ENCODE peak calls at places on chromosomes 1 and 21, in six cellular contexts. K is astrocyte of the spinal cord, J is A549, X is HFF-Myc, A is fibroblast of mammary gland, E is OCI-LY7. M is an unnamed sample.

GRCh38 chr1:220151454-220151853 is 57.5 kb downstream of the IARS2 start:
- DNase-seq in K (peak), J (no peak), X (no peak), A (peak), E (no peak), M (peak)

GRCh38 chr1:41456847-41457540 is 27.5 kb downstream of the EDN2 start:
- DNase-seq in K (no peak), J (no peak), X (no peak), A (no peak), E (no peak), M (peak)

GRCh38 chr1:214547747-214548146 is 3.7 kb downstream of the PTPN14 start:
- DNase-seq in K (no peak), J (no peak), X (no peak), A (no peak), E (no peak), M (no peak)

GRCh38 chr21:42913461-42913860 is 12.0 kb downstream of the ERVH48-1 start:
- DNase-seq in K (no peak), J (no peak), X (no peak), A (peak), E (no peak), M (peak)

GRCh38 chr1:21290546-21290944 is 282 bp upstream of the ECE1 start:
- DNase-seq in K (no peak), J (no peak), X (no peak), A (no peak), E (peak), M (no peak)

GRCh38 chr1:6967431-6968079 is 182.3 kb downstream of the CAMTA1 start:
- DNase-seq in K (no peak), J (no peak), X (no peak), A (peak), E (peak), M (peak)

GRCh38 chr1:109631513-109632260 is 12.1 kb downstream of the AMPD2 start:
- DNase-seq in K (no peak), J (no peak), X (no peak), A (no peak), E (no peak), M (no peak)

GRCh38 chr1:61502011-61502410 is 222.9 kb downstream of the TM2D1 start:
- DNase-seq in K (no peak), J (no peak), X (no peak), A (no peak), E (no peak), M (no peak)

GRCh38 chr1:93631626-93632365 is 49.8 kb downstream of the BCAR3 start:
- DNase-seq in K (no peak), J (peak), X (no peak), A (peak), E (peak), M (no peak)

GRCh38 chr1:85022700-85023099 is 25.6 kb downstream of the MCOLN3 start:
- DNase-seq in K (no peak), J (no peak), X (no peak), A (no peak), E (no peak), M (no peak)

GRCh38 chr1:231183875-231184590 is 22.2 kb downstream of the TRIM67 start:
- DNase-seq in K (no peak), J (no peak), X (no peak), A (no peak), E (no peak), M (no peak)

GRCh38 chr1:24383381-24383940 is 30.1 kb downstream of the STPG1 start:
- DNase-seq in K (no peak), J (no peak), X (no peak), A (no peak), E (no peak), M (peak)

GRCh38 chr1:61109158-61109557 is 26.8 kb downstream of the NFIA start:
- DNase-seq in K (no peak), J (no peak), X (no peak), A (no peak), E (no peak), M (no peak)

GRCh38 chr1:84719477-84720274 is 29.4 kb upstream of the SSX2IP start:
- DNase-seq in K (no peak), J (no peak), X (no peak), A (no peak), E (no peak), M (peak)

GRCh38 chr1:160219062-160219929 is 14.1 kb downstream of the PEA15 start:
- DNase-seq in K (peak), J (peak), X (peak), A (peak), E (no peak), M (peak)

GRCh38 chr1:13600762-13601483 is 17.3 kb downstream of the PDPN start:
- DNase-seq in K (no peak), J (no peak), X (no peak), A (no peak), E (no peak), M (no peak)

GRCh38 chr1:54791880-54792522 is 9.1 kb downstream of the TTC22 start:
- DNase-seq in K (peak), J (peak), X (peak), A (peak), E (peak), M (no peak)

GRCh38 chr1:33244143-33244808 is 12.0 kb upstream of the ZNF362 start:
- DNase-seq in K (peak), J (no peak), X (no peak), A (no peak), E (no peak), M (peak)

GRCh38 chr21:34129971-34130597 is 56.7 kb downstream of the MRPS6 start:
- DNase-seq in K (no peak), J (no peak), X (no peak), A (peak), E (peak), M (peak)

GRCh38 chr1:164728719-164729118 is 169.7 kb downstream of the PBX1 start:
- DNase-seq in K (peak), J (no peak), X (no peak), A (peak), E (no peak), M (peak)

GRCh38 chr1:83818916-83819315 is 180.0 kb downstream of the TTLL7 start:
- DNase-seq in K (no peak), J (peak), X (no peak), A (peak), E (no peak), M (peak)

GRCh38 chr1:151934048-151934493 is 24.8 kb upstream of the THEM4 start:
- DNase-seq in K (peak), J (peak), X (no peak), A (peak), E (peak), M (peak)

GRCh38 chr1:201528631-201529260 is 10.2 kb upstream of the NAV1 start:
- DNase-seq in K (no peak), J (peak), X (no peak), A (peak), E (no peak), M (peak)

GRCh38 chr1:182410620-182411273 is 10.3 kb upstream of the TEDDM1 start:
- DNase-seq in K (no peak), J (no peak), X (no peak), A (no peak), E (no peak), M (no peak)

GRCh38 chr1:31593770-31594632 is 17.7 kb downstream of the TINAGL1 start:
- DNase-seq in K (peak), J (peak), X (no peak), A (peak), E (peak), M (peak)

GRCh38 chr1:215793210-215793609 is 226.1 kb downstream of the KCTD3 start:
- DNase-seq in K (peak), J (no peak), X (peak), A (peak), E (no peak), M (peak)

GRCh38 chr1:2231667-2232254 is 3.6 kb downstream of the SKI start:
- DNase-seq in K (peak), J (peak), X (no peak), A (peak), E (no peak), M (peak)

GRCh38 chr1:109677459-109677858 is 9.6 kb downstream of the GSTM2 start:
- DNase-seq in K (no peak), J (no peak), X (no peak), A (no peak), E (no peak), M (no peak)

GRCh38 chr1:19044975-19045831 is 88.7 kb upstream of the IFFO2 start:
- DNase-seq in K (peak), J (no peak), X (no peak), A (peak), E (no peak), M (no peak)

GRCh38 chr1:47435506-47436303 is 2.1 kb upstream of the FOXD2 start:
- DNase-seq in K (no peak), J (no peak), X (no peak), A (no peak), E (no peak), M (no peak)

GRCh38 chr1:42259059-42259738 is 75.8 kb downstream of the FOXJ3 start:
- DNase-seq in K (peak), J (no peak), X (no peak), A (peak), E (no peak), M (peak)

DNA sequence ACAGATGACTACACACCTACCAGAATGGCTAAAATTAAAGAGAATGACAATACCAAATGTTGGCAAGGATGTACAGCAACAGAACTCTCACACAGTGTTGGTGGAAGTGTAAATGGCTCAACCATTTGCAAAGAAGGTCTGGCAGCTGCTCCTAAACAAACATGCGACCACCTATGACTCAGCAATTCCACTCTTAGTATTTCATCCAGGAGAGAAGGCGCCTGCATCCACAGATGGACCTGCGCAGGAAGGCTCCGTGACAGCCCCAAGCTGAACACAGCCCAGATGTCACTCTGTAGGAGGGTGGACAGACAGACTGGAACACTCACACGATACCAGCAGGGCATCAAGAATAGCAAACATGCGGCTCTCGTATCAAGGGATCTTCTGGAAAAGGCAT is 6.7 kb downstream of the PTTG1IP start:
- DNase-seq in K (peak), J (no peak), X (no peak), A (peak), E (no peak), M (no peak)
- H3K4me3 ChIP-seq in K (no peak), J (no peak), X (no peak), A (no peak), E (no peak), M (no peak)

GRCh38 chr1:156657161-156657970 is 15.4 kb downstream of the BCAN start:
- DNase-seq in K (no peak), J (peak), X (no peak), A (peak), E (peak), M (peak)
- H3K4me3 ChIP-seq in K (no peak), J (peak), X (peak), A (peak), E (no peak), M (peak)

DNA sequence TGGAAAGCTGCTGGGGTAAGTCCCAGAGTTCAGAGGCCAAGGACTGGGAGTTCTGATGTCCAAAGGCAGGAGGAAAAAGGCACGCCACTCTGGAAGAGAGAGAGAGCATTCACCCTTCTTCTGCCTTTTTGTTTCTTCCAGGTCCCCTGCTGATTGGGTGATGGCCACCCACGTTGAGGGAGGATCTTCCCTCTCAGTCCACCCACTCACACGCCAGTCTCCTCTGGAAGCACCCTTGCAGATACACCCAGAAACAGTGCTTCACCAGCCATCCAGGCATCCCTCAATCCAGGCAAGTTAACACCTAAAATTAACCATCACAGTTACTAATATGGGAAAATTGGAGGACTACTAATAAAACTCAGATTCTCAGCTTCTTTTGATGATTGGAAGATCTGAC is 66.1 kb upstream of the PARP1 start:
- DNase-seq in K (no peak), J (no peak), X (no peak), A (no peak), E (no peak), M (no peak)
- H3K4me3 ChIP-seq in K (no peak), J (no peak), X (no peak), A (no peak), E (no peak), M (no peak)

GRCh38 chr21:15367061-15367626 is 302.3 kb upstream of the NRIP1 start:
- DNase-seq in K (peak), J (no peak), X (no peak), A (peak), E (no peak), M (no peak)
- H3K4me3 ChIP-seq in K (no peak), J (no peak), X (no peak), A (no peak), E (no peak), M (no peak)

GRCh38 chr1:107803579-107803978 is 161.4 kb downstream of the VAV3 start:
- DNase-seq in K (no peak), J (no peak), X (no peak), A (no peak), E (no peak), M (no peak)

GRCh38 chr1:107804746-107805145 is 160.2 kb downstream of the VAV3 start:
- DNase-seq in K (no peak), J (no peak), X (no peak), A (no peak), E (no peak), M (no peak)

GRCh38 chr1:107806902-107807301 is 158.1 kb downstream of the VAV3 start:
- DNase-seq in K (no peak), J (no peak), X (no peak), A (no peak), E (no peak), M (no peak)

GRCh38 chr1:107802654-107803053 is 162.3 kb downstream of the VAV3 start:
- DNase-seq in K (no peak), J (no peak), X (no peak), A (no peak), E (no peak), M (no peak)

GRCh38 chr1:107804134-107804533 is 160.8 kb downstream of the VAV3 start:
- DNase-seq in K (no peak), J (no peak), X (no peak), A (no peak), E (peak), M (no peak)
- H3K4me3 ChIP-seq in K (no peak), J (no peak), X (no peak), A (no peak), E (peak), M (no peak)

DNA sequence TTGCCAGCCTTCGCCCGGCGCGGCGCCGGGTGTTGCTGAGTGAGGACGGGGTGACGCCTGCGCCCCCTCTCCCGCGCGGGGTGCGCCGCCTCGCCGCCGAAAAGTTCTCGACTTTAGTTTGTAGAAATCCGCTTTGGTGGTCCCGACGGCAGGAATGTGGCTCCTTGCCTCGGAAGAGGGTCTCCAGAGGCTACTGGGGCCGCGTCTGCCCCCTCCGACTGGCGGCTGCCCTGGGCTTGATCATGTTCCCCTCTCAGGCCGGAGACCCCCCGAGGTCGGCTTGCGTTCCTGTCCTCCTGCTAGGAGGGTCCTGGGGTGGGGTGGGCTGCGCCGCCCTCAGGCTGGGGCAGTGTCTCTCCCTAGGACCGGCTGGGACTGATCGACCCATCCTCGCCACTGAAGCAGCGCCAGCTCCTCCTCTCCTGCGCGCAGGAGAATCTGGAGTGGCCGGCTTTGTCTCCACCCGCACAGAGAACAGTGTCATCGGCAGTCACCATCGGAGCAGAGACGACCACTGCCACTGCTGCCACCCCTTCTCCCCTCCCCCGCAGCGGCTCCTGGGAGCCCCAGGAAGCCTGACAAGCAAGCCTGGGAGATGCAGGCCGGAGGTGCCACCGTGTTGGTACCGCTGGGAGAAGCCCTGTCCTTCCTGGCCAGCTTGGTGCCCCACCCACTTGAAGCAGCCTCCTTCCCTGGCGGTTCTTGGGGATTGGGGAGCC is 554 bp upstream of the SLC30A2 start:
- DNase-seq in K (no peak), J (no peak), X (no peak), A (no peak), E (no peak), M (no peak)
- H3K4me3 ChIP-seq in K (no peak), J (peak), X (no peak), A (no peak), E (no peak), M (no peak)